ENCODE peak calls at places on chromosomes 2 and 18, in four cellular contexts. Z is lower leg skin; V is CD4-positive, alpha-beta T cell; S is GM10248. D is an unnamed sample.

GRCh38 chr2:144516417-144516980 is 3.4 kb downstream of the ZEB2 start:
- DNase-seq in Z (no peak), V (no peak), S (no peak), D (no peak)

GRCh38 chr2:17800219-17800618 is 16.0 kb upstream of the MSGN1 start:
- DNase-seq in Z (no peak), V (no peak), S (no peak), D (no peak)

GRCh38 chr2:232545511-232546375 is 4.6 kb downstream of the TIGD1 start:
- DNase-seq in Z (no peak), V (no peak), S (no peak), D (no peak)

GRCh38 chr2:70133521-70134348 is 46.5 kb downstream of the PCBP1 start:
- DNase-seq in Z (no peak), V (no peak), S (no peak), D (peak; percentile 37)

GRCh38 chr18:25233582-25234362 is 118.2 kb downstream of the ZNF521 start:
- DNase-seq in Z (no peak), V (no peak), S (no peak), D (no peak)

GRCh38 chr2:112005391-112006075 is 49.5 kb upstream of the TMEM87B start:
- DNase-seq in Z (no peak), V (no peak), S (no peak), D (no peak)

GRCh38 chr2:119478188-119479065 is 45.9 kb downstream of the SCTR start:
- DNase-seq in Z (peak; percentile 8), V (no peak), S (no peak), D (no peak)

GRCh38 chr2:232321156-232321816 is 57.3 kb upstream of the ALPP start:
- DNase-seq in Z (no peak), V (peak; percentile 25), S (no peak), D (peak; percentile 33)

GRCh38 chr2:239651859-239652258 is 251.0 kb upstream of the HDAC4 start:
- DNase-seq in Z (no peak), V (no peak), S (no peak), D (no peak)

GRCh38 chr2:181332044-181332443 is 125.1 kb upstream of the ITGA4 start:
- DNase-seq in Z (no peak), V (no peak), S (no peak), D (no peak)

GRCh38 chr2:239035361-239035814 is 187.5 kb downstream of the TWIST2 start:
- DNase-seq in Z (no peak), V (peak; percentile 69), S (peak; percentile 89), D (peak; percentile 71)

GRCh38 chr18:421236-422155 is 79.0 kb downstream of the COLEC12 start:
- DNase-seq in Z (no peak), V (no peak), S (no peak), D (no peak)

GRCh38 chr18:38047820-38048219 is 482.2 kb upstream of the CELF4 start:
- DNase-seq in Z (no peak), V (no peak), S (no peak), D (no peak)

GRCh38 chr18:38038242-38038641 is 472.6 kb upstream of the CELF4 start:
- DNase-seq in Z (no peak), V (no peak), S (no peak), D (no peak)

DNA sequence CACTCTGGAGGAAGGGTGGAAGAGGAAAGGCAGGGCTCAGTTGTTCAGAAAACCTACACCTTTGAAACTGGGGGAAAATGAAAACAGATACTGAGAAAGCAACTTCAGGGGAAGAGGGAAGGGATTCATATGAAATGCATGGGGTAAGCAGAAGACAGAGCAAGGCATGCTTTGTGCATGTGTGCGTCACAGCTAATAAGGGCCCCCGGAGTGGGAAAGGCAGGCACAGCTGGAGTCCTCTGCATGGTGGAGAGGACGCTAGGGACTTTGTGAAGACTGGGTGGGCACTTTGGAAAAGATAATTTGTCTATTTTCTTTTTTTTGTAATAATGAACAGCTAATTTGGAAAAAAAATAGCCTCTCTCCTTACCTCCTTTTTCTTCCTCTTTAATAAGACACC is 476.9 kb upstream of the CELF4 start:
- DNase-seq in Z (no peak), V (no peak), S (no peak), D (no peak)
- TF ChIP-seq CTCF in Z (no peak), V (no peak), S (no peak), D (no peak)

DNA sequence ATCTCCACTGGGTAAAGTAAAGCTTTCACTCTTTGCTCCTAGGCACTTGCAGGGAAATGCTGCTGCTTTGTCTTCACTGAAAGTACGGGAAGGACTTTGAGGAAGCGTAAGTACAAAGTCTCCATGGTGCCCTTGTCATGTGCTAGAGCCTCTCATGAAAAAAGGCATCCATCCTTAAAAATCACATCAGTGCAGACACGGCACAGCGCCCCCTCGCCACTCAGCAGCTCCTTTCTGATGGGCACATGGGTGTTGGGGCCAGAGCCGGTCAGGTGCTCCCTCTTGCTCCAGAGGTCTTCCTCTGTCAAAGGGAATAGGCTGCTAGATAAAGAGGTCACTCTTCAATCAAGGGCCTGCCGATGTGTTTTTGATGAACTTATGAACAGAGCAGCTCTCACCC is 109.1 kb upstream of the STPG4 start:
- DNase-seq in Z (no peak), V (no peak), S (no peak), D (no peak)
- TF ChIP-seq CTCF in Z (no peak), V (no peak), S (no peak), D (no peak)

GRCh38 chr18:50644146-50644545 is 84.3 kb downstream of the MAPK4 start:
- DNase-seq in Z (no peak), V (no peak), S (no peak), D (no peak)

GRCh38 chr18:50647792-50648191 is 87.9 kb downstream of the MAPK4 start:
- DNase-seq in Z (no peak), V (no peak), S (no peak), D (no peak)

GRCh38 chr18:50647237-50647636 is 87.3 kb downstream of the MAPK4 start:
- DNase-seq in Z (no peak), V (no peak), S (no peak), D (no peak)

GRCh38 chr18:50642439-50642838 is 82.6 kb downstream of the MAPK4 start:
- DNase-seq in Z (no peak), V (no peak), S (no peak), D (no peak)

DNA sequence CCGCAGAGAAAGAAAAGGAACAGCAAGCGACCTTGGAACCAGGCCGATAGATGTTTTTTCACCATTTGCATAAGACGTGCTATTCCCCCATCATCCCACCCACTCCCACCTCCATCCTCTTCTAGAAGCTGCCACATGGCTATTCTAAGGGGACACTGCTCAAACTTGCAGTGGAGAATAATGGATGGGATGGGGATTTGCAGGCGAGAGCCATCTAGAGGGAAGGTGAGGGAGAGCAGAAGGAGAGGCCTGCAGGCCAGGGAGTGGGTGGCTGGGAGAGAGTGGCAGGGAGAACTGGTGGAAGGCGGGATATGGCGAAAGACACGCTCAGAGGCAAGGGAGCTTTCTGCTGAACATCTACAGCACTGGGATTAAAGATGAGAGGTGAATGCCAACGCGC is 84.9 kb downstream of the MAPK4 start:
- DNase-seq in Z (no peak), V (no peak), S (no peak), D (no peak)
- TF ChIP-seq CTCF in Z (no peak), V (no peak), S (no peak), D (no peak)

DNA sequence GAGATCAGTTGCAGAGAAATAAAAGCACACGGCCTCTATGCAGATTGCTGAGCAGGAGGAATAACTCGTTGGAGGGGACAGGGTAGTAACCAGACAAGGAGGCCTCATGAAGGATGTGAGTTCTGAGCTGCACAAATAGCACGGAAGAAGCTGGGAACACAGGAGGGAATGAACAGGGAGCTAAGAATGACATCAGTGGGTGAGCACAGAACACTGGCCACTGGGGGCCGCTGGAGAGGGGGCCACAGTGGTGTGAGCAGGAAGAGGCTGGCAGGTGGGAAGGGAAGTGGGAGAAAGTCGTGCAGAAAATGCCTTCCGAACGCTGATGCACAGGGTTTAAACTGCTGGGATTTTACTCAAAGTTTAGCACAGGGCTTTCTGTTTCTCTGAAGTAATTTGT is 61.0 kb downstream of the ZAP70 start:
- DNase-seq in Z (no peak), V (no peak), S (no peak), D (no peak)
- TF ChIP-seq CTCF in Z (no peak), V (no peak), S (peak; percentile 34), D (no peak)